ENCODE peak calls at places on chromosomes 16 and 17, in ten cellular contexts. F is EH, J is SHP77, V is sciatic nerve, Q is Peyer's patch, M is occipital lobe, S is HFFc6, H is AG09319, A is pancreas, Z is heart right ventricle. K is an unnamed sample.

GRCh38 chr17:72714357-72714966 is 378.0 kb downstream of the SLC39A11 start:
- DNase-seq in H (no peak), J (no peak), M (no peak), F (no peak), V (no peak), Z (no peak), A (no peak), S (no peak), Q (no peak), K (no peak)

GRCh38 chr17:50911890-50912289 is 45.7 kb upstream of the TOB1 start:
- DNase-seq in J (no peak), F (no peak), M (no peak), Q (no peak), V (no peak), A (no peak), Z (no peak), H (no peak), S (no peak), K (no peak)

GRCh38 chr16:1689853-1690252 is 11.8 kb downstream of the JPT2 start:
- DNase-seq in Z (no peak), V (no peak), J (no peak), M (no peak), H (no peak), Q (no peak), S (no peak), F (no peak), A (no peak), K (no peak)

GRCh38 chr17:2595200-2595599 is 1.7 kb downstream of the PAFAH1B1 start:
- DNase-seq in S (no peak), H (no peak), J (peak), Z (no peak), A (no peak), Q (no peak), V (no peak), M (no peak), F (peak), K (no peak)

GRCh38 chr17:77859411-77859810 is 99.1 kb upstream of the TNRC6C start:
- DNase-seq in S (no peak), A (no peak), M (no peak), Q (no peak), F (no peak), H (no peak), J (no peak), V (no peak), Z (peak), K (no peak)

GRCh38 chr16:5604770-5605169 is 507.2 kb upstream of the EEF2KMT start:
- DNase-seq in H (no peak), J (no peak), V (no peak), M (peak), A (no peak), S (no peak), F (no peak), Z (no peak), Q (no peak), K (no peak)

GRCh38 chr16:11256657-11257130 is 690 bp upstream of the SOCS1 start:
- DNase-seq in S (peak), J (no peak), V (peak), H (no peak), F (peak), Z (peak), M (no peak), Q (peak), A (no peak), K (peak)

GRCh38 chr17:57604771-57605733 is 140.0 kb downstream of the CCDC182 start:
- DNase-seq in H (no peak), J (peak), F (peak), Q (no peak), Z (peak), A (no peak), V (no peak), S (no peak), M (no peak), K (peak)

GRCh38 chr17:82767041-82767754 is 15.3 kb downstream of the TBCD start:
- DNase-seq in A (no peak), J (peak), Q (no peak), V (no peak), Z (no peak), H (no peak), S (no peak), M (peak), F (peak), K (no peak)

GRCh38 chr16:85256190-85256739 is 144.0 kb upstream of the CIBAR2 start:
- DNase-seq in Z (no peak), Q (no peak), H (no peak), M (no peak), V (no peak), J (no peak), F (no peak), A (no peak), S (no peak), K (no peak)

GRCh38 chr16:23575834-23576233 is 18.3 kb downstream of the UBFD1 start:
- DNase-seq in J (no peak), V (no peak), Z (no peak), Q (no peak), F (no peak), S (peak), M (no peak), H (no peak), A (no peak), K (no peak)

GRCh38 chr17:50170662-50171370 is 5.0 kb downstream of the SGCA start:
- DNase-seq in S (no peak), F (peak), J (no peak), Q (no peak), H (no peak), Z (no peak), V (no peak), M (no peak), A (peak), K (no peak)

GRCh38 chr16:67949645-67950044 is 5.7 kb upstream of the LCAT start:
- DNase-seq in A (peak), S (no peak), H (no peak), F (no peak), M (no peak), V (peak), Z (no peak), Q (no peak), J (no peak), K (no peak)

GRCh38 chr16:89052191-89052787 is 41.4 kb upstream of the ACSF3 start:
- DNase-seq in S (no peak), J (no peak), V (no peak), Z (peak), Q (no peak), M (no peak), A (peak), F (no peak), H (no peak), K (peak)

GRCh38 chr16:14502256-14502875 is 127.7 kb downstream of the PARN start:
- DNase-seq in S (no peak), V (no peak), Z (no peak), F (no peak), A (no peak), J (no peak), M (no peak), H (no peak), Q (no peak), K (no peak)

GRCh38 chr17:76428511-76428910 is 24.4 kb downstream of the UBE2O start:
- DNase-seq in Q (no peak), M (no peak), A (no peak), S (no peak), V (no peak), F (peak), J (no peak), Z (no peak), H (no peak), K (no peak)

GRCh38 chr17:57913576-57914273 is 41.5 kb downstream of the CUEDC1 start:
- DNase-seq in V (no peak), M (no peak), H (no peak), F (no peak), Q (no peak), Z (no peak), A (no peak), J (no peak), S (no peak), K (no peak)

GRCh38 chr17:56815711-56816110 is 18.0 kb downstream of the C17orf67 start:
- DNase-seq in A (no peak), Z (no peak), J (no peak), S (peak), V (no peak), Q (no peak), H (no peak), M (no peak), F (peak), K (no peak)

GRCh38 chr16:58264961-58265479 is 29.8 kb downstream of the PRSS54 start:
- DNase-seq in Z (no peak), S (peak), F (peak), M (no peak), Q (no peak), H (peak), V (no peak), J (no peak), A (no peak), K (no peak)

GRCh38 chr16:5010576-5011329 is 23.0 kb downstream of the NAGPA start:
- DNase-seq in Z (no peak), A (peak), F (no peak), V (no peak), J (no peak), Q (no peak), H (no peak), M (no peak), S (no peak), K (no peak)

GRCh38 chr17:76345377-76345945 is 8.3 kb downstream of the PRPSAP1 start:
- DNase-seq in F (no peak), J (no peak), A (no peak), S (no peak), H (peak), Z (no peak), M (no peak), Q (no peak), V (no peak), K (no peak)

GRCh38 chr16:66599726-66600125 is 4.8 kb upstream of the CMTM3 start:
- DNase-seq in S (no peak), A (no peak), H (no peak), M (no peak), V (no peak), J (no peak), Z (no peak), Q (no peak), F (no peak), K (no peak)

GRCh38 chr17:75573540-75573957 is 14.1 kb upstream of the MYO15B start:
- DNase-seq in A (no peak), H (no peak), V (no peak), J (no peak), F (no peak), Q (no peak), M (no peak), Z (no peak), S (no peak), K (no peak)

GRCh38 chr16:29702307-29702706 is 23.3 kb downstream of the QPRT start:
- DNase-seq in A (no peak), F (no peak), J (no peak), Q (no peak), Z (no peak), H (no peak), V (no peak), M (no peak), S (no peak), K (no peak)